ENCODE peak calls at places on chromosomes 2 and 18, in eight cellular contexts. E, V, Y, O, H, K, N and I are unnamed samples.

GRCh38 chr2:228522276-228522675 is 340.8 kb upstream of the SPHKAP start:
- DNase-seq in K (no peak), E (no peak), O (no peak), Y (no peak), H (no peak), V (no peak), N (no peak), I (peak)

GRCh38 chr2:54871457-54872103 is 148.1 kb downstream of the EML6 start:
- DNase-seq in K (no peak), N (no peak), H (no peak), V (no peak), E (no peak), Y (no peak), O (no peak), I (peak)

GRCh38 chr2:189406612-189407011 is 34.7 kb upstream of the WDR75 start:
- DNase-seq in K (no peak), N (no peak), V (no peak), H (no peak), Y (no peak), E (no peak), O (no peak), I (peak)

GRCh38 chr2:105749583-105750399 is 5.1 kb downstream of the NCK2 start:
- DNase-seq in Y (no peak), K (peak), N (no peak), E (no peak), V (no peak), O (no peak), H (no peak), I (peak)

GRCh38 chr2:28610583-28611201 is 114.8 kb downstream of the PLB1 start:
- DNase-seq in O (no peak), E (peak), N (no peak), V (no peak), Y (peak), K (peak), H (no peak), I (peak)

GRCh38 chr2:199956062-199956380 is 639 bp downstream of the MAIP1 start:
- DNase-seq in N (no peak), K (no peak), V (no peak), H (no peak), O (no peak), E (no peak), Y (no peak), I (no peak)

GRCh38 chr18:986071-986470 is 81.4 kb downstream of the ADCYAP1 start:
- DNase-seq in Y (no peak), K (no peak), H (no peak), O (no peak), E (no peak), V (no peak), N (no peak), I (no peak)

GRCh38 chr2:15825276-15826060 is 114.9 kb upstream of the MYCN start:
- DNase-seq in Y (no peak), V (no peak), O (no peak), K (no peak), E (no peak), H (no peak), N (no peak), I (no peak)

GRCh38 chr2:181106789-181107418 is 126.5 kb downstream of the UBE2E3 start:
- DNase-seq in V (no peak), Y (peak), H (no peak), O (peak), E (no peak), N (no peak), K (peak), I (peak)

GRCh38 chr2:105454801-105455485 is 56.1 kb upstream of the FHL2 start:
- DNase-seq in H (no peak), K (peak), N (no peak), V (peak), O (peak), Y (peak), E (no peak), I (peak)

GRCh38 chr2:10552220-10552870 is 104.2 kb upstream of the ODC1 start:
- DNase-seq in O (no peak), N (peak), Y (no peak), V (no peak), E (no peak), K (no peak), H (no peak), I (no peak)

GRCh38 chr2:17813015-17813741 is 3.1 kb upstream of the MSGN1 start:
- DNase-seq in E (no peak), N (no peak), K (peak), V (no peak), O (no peak), H (no peak), Y (peak), I (peak)

GRCh38 chr2:217834744-217835513 is 167.9 kb downstream of the TNS1 start:
- DNase-seq in V (no peak), Y (no peak), H (no peak), N (no peak), O (no peak), E (no peak), K (no peak), I (no peak)

GRCh38 chr2:181311841-181312240 is 145.3 kb upstream of the ITGA4 start:
- DNase-seq in H (no peak), Y (no peak), V (no peak), K (no peak), O (no peak), E (no peak), N (no peak), I (no peak)

GRCh38 chr2:169361706-169362345 is 508 bp downstream of the LRP2 start:
- DNase-seq in K (no peak), H (no peak), N (peak), Y (peak), O (no peak), V (no peak), E (no peak), I (no peak)

GRCh38 chr2:38213619-38214018 is 137.7 kb upstream of the CYP1B1 start:
- DNase-seq in Y (no peak), H (no peak), E (no peak), N (no peak), K (no peak), O (no peak), V (no peak), I (no peak)

GRCh38 chr18:26383454-26384270 is 157.4 kb downstream of the TAF4B start:
- DNase-seq in N (no peak), V (no peak), H (no peak), Y (peak), K (peak), O (peak), E (no peak), I (peak)

GRCh38 chr2:74690571-74690970 is 36.5 kb downstream of the SEMA4F start:
- DNase-seq in E (no peak), K (peak), O (peak), N (no peak), H (no peak), Y (peak), V (no peak), I (peak)

GRCh38 chr2:202703091-202703490 is 68.3 kb downstream of the FAM117B start:
- DNase-seq in H (no peak), V (no peak), O (no peak), N (no peak), Y (no peak), K (peak), E (no peak), I (no peak)

GRCh38 chr2:39243469-39244123 is at the start of gene CDKL4:
- DNase-seq in E (no peak), Y (peak), O (no peak), H (no peak), V (no peak), N (peak), K (no peak), I (no peak)

DNA sequence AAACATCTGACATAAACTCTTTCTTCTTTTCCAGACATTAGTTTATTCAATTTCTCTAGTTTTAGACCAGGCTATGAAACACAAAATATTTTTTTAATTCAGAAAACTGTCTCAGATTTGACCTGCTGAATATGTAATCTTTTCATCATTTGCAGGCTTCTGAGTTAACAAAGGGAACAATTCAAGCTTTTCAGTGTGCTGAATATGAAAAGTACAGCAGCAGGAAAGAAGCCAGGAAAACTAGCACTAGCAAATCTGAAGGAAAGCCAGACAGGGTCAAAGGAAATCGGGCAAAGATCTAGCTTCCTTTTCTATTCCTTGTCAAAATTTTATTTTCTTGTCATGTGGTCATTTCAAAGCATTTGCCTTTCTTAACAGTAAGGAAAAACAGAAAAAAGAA is 35.3 kb downstream of the ACVR1C start:
- DNase-seq in O (no peak), K (no peak), Y (no peak), E (no peak), N (no peak), H (no peak), V (no peak), I (no peak)
- TF ChIP-seq CTCF in O (no peak), K (no peak), Y (no peak), E (no peak), N (no peak), H (no peak), V (no peak), I (no peak)

GRCh38 chr2:216379955-216380354 is 7.7 kb upstream of the MARCHF4 start:
- DNase-seq in V (no peak), K (no peak), N (no peak), Y (no peak), O (no peak), H (no peak), E (no peak), I (no peak)
- TF ChIP-seq CTCF in V (no peak), K (no peak), N (no peak), Y (no peak), O (no peak), H (no peak), E (no peak), I (no peak)

GRCh38 chr18:5178519-5178918 is 18.5 kb downstream of the AKAIN1 start:
- DNase-seq in Y (no peak), N (no peak), K (no peak), E (no peak), O (no peak), H (no peak), V (no peak), I (no peak)

GRCh38 chr18:5175378-5175777 is 21.7 kb downstream of the AKAIN1 start:
- DNase-seq in E (no peak), H (no peak), Y (no peak), V (no peak), O (no peak), K (no peak), N (no peak), I (no peak)

DNA sequence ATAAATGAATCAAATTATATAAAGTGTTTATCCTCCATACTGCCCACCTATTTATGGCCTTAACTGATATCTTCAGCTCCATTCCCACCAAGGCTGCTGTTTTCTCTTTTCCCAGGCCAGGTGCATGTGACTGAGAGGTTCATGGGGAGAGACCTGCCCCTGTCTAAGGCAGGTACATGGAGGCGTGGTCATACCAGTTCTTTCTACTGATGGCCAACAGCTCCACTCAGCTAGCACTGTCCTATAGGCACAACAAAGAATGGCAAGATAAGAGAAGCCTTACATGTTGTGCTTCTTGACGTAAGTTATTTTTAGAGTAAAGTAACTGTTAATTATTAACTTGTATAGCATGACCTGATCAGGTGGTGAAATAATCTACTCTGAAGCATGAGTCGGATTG is 16.8 kb downstream of the AKAIN1 start:
- DNase-seq in E (no peak), V (no peak), N (no peak), H (no peak), Y (no peak), K (no peak), O (no peak), I (no peak)
- TF ChIP-seq CTCF in E (no peak), V (no peak), N (no peak), H (no peak), Y (no peak), K (no peak), O (no peak), I (no peak)

GRCh38 chr2:65392609-65393008 is 39.8 kb downstream of the SPRED2 start:
- DNase-seq in E (no peak), K (no peak), N (no peak), H (no peak), O (no peak), Y (no peak), V (no peak), I (no peak)
- TF ChIP-seq CTCF in E (no peak), K (no peak), N (no peak), H (no peak), O (no peak), Y (no peak), V (no peak), I (no peak)